ENCODE peak calls at places on chromosomes 2 and 18, in six cellular contexts. H is endothelial cell of umbilical vein, M is adrenal gland, N is HCT116, V is A549, R is GM12891. C is an unnamed sample.

GRCh38 chr18:41745166-41746049 is 209.6 kb upstream of the PIK3C3 start:
- DNase-seq in H (peak; percentile 71), M (peak; percentile 72), N (no peak), V (peak; percentile 4), R (no peak), C (peak; percentile 19)

GRCh38 chr18:37270046-37270665 is 295.4 kb downstream of the CELF4 start:
- DNase-seq in H (peak; percentile 38), M (peak; percentile 43), N (no peak), V (no peak), R (no peak), C (no peak)

GRCh38 chr2:217743980-217744761 is 258.6 kb downstream of the TNS1 start:
- DNase-seq in H (no peak), M (no peak), N (no peak), V (no peak), R (no peak), C (no peak)

GRCh38 chr2:230903251-230904150 is 21.5 kb downstream of the GPR55 start:
- DNase-seq in H (no peak), M (no peak), N (no peak), V (no peak), R (no peak), C (no peak)

GRCh38 chr2:100248044-100248330 is 74.3 kb downstream of the LONRF2 start:
- DNase-seq in H (no peak), M (no peak), N (no peak), V (no peak), R (peak; percentile 18), C (no peak)

GRCh38 chr2:191894681-191895147 is 47.8 kb upstream of the CAVIN2 start:
- DNase-seq in H (peak; percentile 61), M (no peak), N (peak; percentile 31), V (peak; percentile 14), R (no peak), C (peak; percentile 27)

GRCh38 chr2:118857677-118858484 is 10.4 kb upstream of the EN1 start:
- DNase-seq in H (no peak), M (no peak), N (no peak), V (no peak), R (no peak), C (no peak)

GRCh38 chr18:49400398-49401072 is 59.9 kb downstream of the DYM start:
- DNase-seq in H (peak; percentile 31), M (no peak), N (no peak), V (peak; percentile 12), R (no peak), C (no peak)

GRCh38 chr2:238286551-238286950 is 1.9 kb downstream of the PER2 start:
- DNase-seq in H (no peak), M (peak; percentile 86), N (no peak), V (no peak), R (no peak), C (no peak)

GRCh38 chr2:166671831-166672230 is 177.8 kb upstream of the SCN7A start:
- DNase-seq in H (no peak), M (no peak), N (no peak), V (no peak), R (no peak), C (no peak)

GRCh38 chr2:189661148-189661956 is at the start of gene ASNSD1:
- DNase-seq in H (peak; percentile 100), M (peak; percentile 99), N (peak; percentile 99), V (peak; percentile 95), R (peak; percentile 68), C (peak; percentile 94)

GRCh38 chr18:79779021-79779699 is 18.6 kb upstream of the KCNG2 start:
- DNase-seq in H (no peak), M (no peak), N (no peak), V (no peak), R (no peak), C (no peak)

GRCh38 chr2:381181-381580 is 93.3 kb upstream of the ALKAL2 start:
- DNase-seq in H (no peak), M (no peak), N (no peak), V (no peak), R (no peak), C (no peak)

GRCh38 chr2:12759248-12759647 is 42.5 kb downstream of the TRIB2 start:
- DNase-seq in H (peak; percentile 42), M (no peak), N (no peak), V (no peak), R (no peak), C (no peak)

GRCh38 chr2:21042958-21043743 is 722 bp downstream of the APOB start:
- DNase-seq in H (peak; percentile 55), M (peak; percentile 67), N (peak; percentile 8), V (peak; percentile 45), R (peak; percentile 69), C (peak; percentile 56)

GRCh38 chr2:667332-668000 is 9.7 kb downstream of the TMEM18 start:
- DNase-seq in H (peak; percentile 75), M (peak; percentile 59), N (peak; percentile 22), V (peak; percentile 52), R (no peak), C (peak; percentile 48)

GRCh38 chr2:17482651-17483050 is 35.6 kb downstream of the RAD51AP2 start:
- DNase-seq in H (no peak), M (no peak), N (no peak), V (no peak), R (no peak), C (no peak)

GRCh38 chr2:235026649-235027557 is 75.1 kb downstream of the SH3BP4 start:
- DNase-seq in H (peak; percentile 21), M (peak; percentile 84), N (peak; percentile 79), V (peak; percentile 55), R (no peak), C (peak; percentile 51)

GRCh38 chr2:112915300-112916144 is 4.6 kb downstream of the IL37 start:
- DNase-seq in H (no peak), M (no peak), N (no peak), V (no peak), R (no peak), C (no peak)

GRCh38 chr18:11357678-11358077 is 208.3 kb upstream of the PIEZO2 start:
- DNase-seq in H (no peak), M (no peak), N (no peak), V (no peak), R (no peak), C (no peak)

GRCh38 chr2:105522645-105523044 is 123.8 kb upstream of the FHL2 start:
- DNase-seq in H (no peak), M (no peak), N (no peak), V (no peak), R (no peak), C (no peak)

GRCh38 chr2:105521616-105522015 is 122.8 kb upstream of the FHL2 start:
- DNase-seq in H (no peak), M (no peak), N (no peak), V (no peak), R (no peak), C (no peak)

GRCh38 chr2:105518897-105519296 is 120.0 kb upstream of the FHL2 start:
- DNase-seq in H (no peak), M (no peak), N (no peak), V (no peak), R (no peak), C (no peak)

GRCh38 chr2:105519516-105519915 is 120.7 kb upstream of the FHL2 start:
- DNase-seq in H (no peak), M (no peak), N (no peak), V (no peak), R (no peak), C (no peak)

DNA sequence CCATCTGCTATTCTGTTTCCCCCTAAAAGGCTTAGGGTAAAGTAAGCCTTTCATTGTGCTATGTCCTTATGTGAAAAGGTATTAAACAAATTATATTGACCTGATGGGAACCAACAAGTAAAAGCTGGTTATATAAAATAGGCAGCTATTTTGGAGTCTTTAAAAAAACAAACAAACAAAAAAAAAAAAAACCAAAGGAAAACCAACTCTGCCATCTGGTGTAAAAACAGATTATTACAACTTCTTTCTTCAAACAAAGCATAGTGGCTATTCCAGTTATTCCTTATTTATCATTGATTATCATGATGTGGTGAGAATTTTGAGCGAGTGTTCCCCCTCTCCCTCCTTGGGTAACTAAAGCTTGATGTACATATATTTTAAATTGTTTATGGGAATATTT is 122.3 kb upstream of the FHL2 start:
- DNase-seq in H (peak; percentile 47), M (no peak), N (no peak), V (peak; percentile 18), R (no peak), C (no peak)
- TF ChIP-seq POLR2A in H (no peak), M (no peak), N (no peak), V (no peak), R (no peak), C (no peak)

GRCh38 chr2:64636105-64636873 is 17.4 kb downstream of the SERTAD2 start:
- DNase-seq in H (no peak), M (peak; percentile 11), N (no peak), V (no peak), R (peak; percentile 49), C (no peak)
- TF ChIP-seq POLR2A in H (no peak), M (no peak), N (no peak), V (no peak), R (no peak), C (no peak)

GRCh38 chr18:75209129-75209951 is at the start of gene PTGR3:
- DNase-seq in H (peak; percentile 89), M (peak; percentile 92), N (peak; percentile 67), V (peak; percentile 76), R (peak; percentile 65), C (peak; percentile 44)
- TF ChIP-seq POLR2A in H (no peak), M (peak; percentile 73), N (no peak), V (peak; percentile 30), R (peak; percentile 44), C (peak; percentile 24)

DNA sequence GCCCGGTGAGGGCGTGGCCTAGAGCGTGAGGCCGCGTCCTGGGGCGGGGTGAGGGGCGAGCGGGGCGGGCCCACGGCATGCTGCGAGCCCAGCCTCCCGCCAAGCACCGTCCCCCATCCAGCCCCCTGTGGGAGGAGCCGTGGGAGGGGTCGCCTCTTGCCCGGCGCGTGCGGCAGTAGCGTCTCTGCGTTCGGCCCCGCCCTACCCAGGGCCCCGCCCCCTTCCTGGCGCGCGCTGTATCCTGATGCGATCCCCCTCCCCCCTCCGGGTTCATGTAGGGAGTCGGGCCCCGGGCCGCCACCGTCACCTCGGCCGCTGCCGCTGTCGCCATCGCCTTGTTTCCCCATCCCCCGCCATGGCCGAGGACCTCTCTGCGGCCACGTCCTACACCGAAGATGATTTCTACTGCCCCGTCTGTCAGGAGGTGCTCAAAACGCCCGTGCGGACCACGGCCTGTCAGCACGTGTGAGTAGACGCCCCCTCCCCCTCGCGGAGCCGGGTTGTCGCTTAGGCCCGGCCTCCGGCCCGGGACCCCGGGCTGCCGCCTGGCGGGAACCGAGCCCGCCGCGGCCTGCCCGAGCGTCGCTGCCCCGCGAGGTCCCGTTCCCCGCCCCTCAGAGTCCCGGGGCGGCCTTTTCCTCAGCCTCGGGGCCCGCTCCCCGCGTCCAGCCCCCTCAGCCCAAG is 890 bp downstream of the RNF138 start:
- DNase-seq in H (peak; percentile 98), M (peak; percentile 99), N (peak; percentile 88), V (peak; percentile 79), R (peak; percentile 94), C (peak; percentile 77)
- TF ChIP-seq POLR2A in H (peak; percentile 73), M (peak; percentile 77), N (peak; percentile 33), V (peak; percentile 48), R (peak; percentile 82), C (peak; percentile 78)